ENCODE peak calls at places on chromosomes 5 and 9, in four cellular contexts. V is GM12878, U is K562, A is H1. B is an unnamed sample.

GRCh38 chr5:9905661-9906060 is 275.5 kb upstream of the TAS2R1 start:
- DNase-seq in V (no peak), U (no peak), A (no peak), B (no peak)

GRCh38 chr5:36876965-36877666 is 547 bp downstream of the NIPBL start:
- DNase-seq in V (no peak), U (peak; percentile 76), A (peak; percentile 76), B (peak; percentile 21)

GRCh38 chr5:150309898-150310269 is 7.2 kb upstream of the ARSI start:
- DNase-seq in V (no peak), U (no peak), A (no peak), B (no peak)

GRCh38 chr5:79800979-79801827 is 111.6 kb downstream of the CMYA5 start:
- DNase-seq in V (no peak), U (no peak), A (no peak), B (no peak)

GRCh38 chr5:37840036-37840909 is at the start of gene GDNF:
- DNase-seq in V (no peak), U (no peak), A (peak; percentile 76), B (peak; percentile 25)

GRCh38 chr5:132837868-132838267 is 7.4 kb upstream of the SHROOM1 start:
- DNase-seq in V (no peak), U (no peak), A (no peak), B (peak; percentile 86)

GRCh38 chr5:145540375-145540774 is 294.8 kb downstream of the PRELID2 start:
- DNase-seq in V (no peak), U (no peak), A (no peak), B (no peak)

GRCh38 chr5:66498791-66499207 is 97.4 kb upstream of the MAST4 start:
- DNase-seq in V (no peak), U (peak; percentile 24), A (no peak), B (peak; percentile 6)

GRCh38 chr9:22052376-22052945 is 43.4 kb upstream of the CDKN2B start:
- DNase-seq in V (no peak), U (no peak), A (no peak), B (peak; percentile 56)

GRCh38 chr5:13601152-13601551 is 343.3 kb downstream of the DNAH5 start:
- DNase-seq in V (no peak), U (no peak), A (no peak), B (no peak)

GRCh38 chr9:135255843-135256567 is 168.5 kb downstream of the OLFM1 start:
- DNase-seq in V (no peak), U (no peak), A (no peak), B (no peak)

GRCh38 chr5:56705217-56705616 is 110.1 kb upstream of the MAP3K1 start:
- DNase-seq in V (no peak), U (no peak), A (no peak), B (no peak)

GRCh38 chr5:99104538-99105132 is 175.8 kb upstream of the CHD1 start:
- DNase-seq in V (no peak), U (peak; percentile 24), A (no peak), B (peak; percentile 13)

GRCh38 chr5:1061916-1062315 is 49.9 kb downstream of the SLC12A7 start:
- DNase-seq in V (no peak), U (no peak), A (no peak), B (no peak)

GRCh38 chr9:71506821-71507220 is 261.5 kb downstream of the CEMIP2 start:
- DNase-seq in V (no peak), U (no peak), A (no peak), B (no peak)

GRCh38 chr9:70110194-70111041 is 66.8 kb downstream of the MAMDC2 start:
- DNase-seq in V (no peak), U (no peak), A (no peak), B (no peak)

GRCh38 chr9:115161431-115161830 is 43.5 kb upstream of the TNC start:
- DNase-seq in V (no peak), U (no peak), A (no peak), B (no peak)

GRCh38 chr5:16889203-16889971 is 46.7 kb downstream of the MYO10 start:
- DNase-seq in V (no peak), U (no peak), A (no peak), B (no peak)

GRCh38 chr5:5145651-5146529 is 5.8 kb downstream of the ADAMTS16 start:
- DNase-seq in V (no peak), U (no peak), A (no peak), B (no peak)

GRCh38 chr9:112180387-112180881 is 5.3 kb upstream of the SUSD1 start:
- DNase-seq in V (no peak), U (peak; percentile 92), A (no peak), B (peak; percentile 86)

GRCh38 chr9:128733256-128733655 is 9.3 kb upstream of the ZDHHC12 start:
- DNase-seq in V (no peak), U (peak; percentile 95), A (peak; percentile 91), B (peak; percentile 91)

GRCh38 chr9:75889977-75890540 is 414 bp upstream of the PCSK5 start:
- DNase-seq in V (no peak), U (no peak), A (no peak), B (no peak)

GRCh38 chr9:121914017-121914595 is 179.0 kb downstream of the TTLL11 start:
- DNase-seq in V (no peak), U (no peak), A (no peak), B (no peak)

GRCh38 chr5:6535594-6535993 is 86.9 kb downstream of the UBE2QL1 start:
- DNase-seq in V (no peak), U (no peak), A (no peak), B (no peak)

GRCh38 chr9:123927625-123928308 is 2.2 kb downstream of the DENND1A start:
- DNase-seq in V (peak; percentile 58), U (peak; percentile 48), A (no peak), B (no peak)

GRCh38 chr5:93583799-93584530 is 943 bp downstream of the NR2F1 start:
- DNase-seq in V (no peak), U (peak; percentile 22), A (no peak), B (peak; percentile 32)

GRCh38 chr5:1199649-1200494 is 1.5 kb upstream of the SLC6A19 start:
- DNase-seq in V (no peak), U (peak; percentile 97), A (no peak), B (peak; percentile 47)

GRCh38 chr5:33789558-33789957 is 102.2 kb downstream of the ADAMTS12 start:
- DNase-seq in V (no peak), U (no peak), A (no peak), B (no peak)

GRCh38 chr9:92147030-92147853 is 32.0 kb upstream of the SPTLC1 start:
- DNase-seq in V (no peak), U (peak; percentile 86), A (no peak), B (no peak)

GRCh38 chr5:15929616-15930303 is 249.8 kb downstream of the MARCHF11 start:
- DNase-seq in V (no peak), U (no peak), A (no peak), B (no peak)

GRCh38 chr5:139419793-139420192 is 15.9 kb upstream of the SPATA24 start:
- DNase-seq in V (no peak), U (no peak), A (no peak), B (no peak)

GRCh38 chr9:96651626-96652025 is 3.5 kb downstream of the PRXL2C start:
- DNase-seq in V (no peak), U (no peak), A (no peak), B (no peak)

GRCh38 chr9:73743826-73744225 is 592.2 kb downstream of the ANXA1 start:
- DNase-seq in V (no peak), U (no peak), A (no peak), B (no peak)
- TF ChIP-seq HDAC6 in V (no peak), U (no peak), A (no peak), B (no peak)

DNA sequence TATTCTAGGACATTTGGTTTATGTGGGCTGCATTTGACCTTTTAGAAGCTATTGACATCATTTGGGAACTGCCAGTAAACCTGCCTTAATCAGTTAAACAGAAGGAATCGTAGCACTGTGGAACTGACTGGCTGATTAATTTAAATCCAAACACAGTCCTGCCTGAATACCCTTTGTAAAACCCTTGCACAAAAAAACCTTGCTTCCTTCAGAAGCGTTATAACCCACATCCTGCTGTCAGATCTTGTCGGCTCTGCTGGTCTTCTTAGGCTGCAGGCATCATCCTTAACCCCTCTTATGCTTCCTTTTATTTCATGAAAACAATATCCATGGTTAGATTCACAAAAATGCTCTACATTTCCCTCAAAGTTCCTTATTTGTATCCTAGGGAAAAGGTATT is 46.3 kb downstream of the PAM start:
- DNase-seq in V (no peak), U (no peak), A (no peak), B (no peak)
- TF ChIP-seq HDAC6 in V (no peak), U (no peak), A (no peak), B (no peak)

GRCh38 chr5:77437194-77437593 is 54.9 kb downstream of the WDR41 start:
- DNase-seq in V (no peak), U (no peak), A (no peak), B (peak; percentile 18)
- TF ChIP-seq HDAC6 in V (no peak), U (no peak), A (no peak), B (no peak)

DNA sequence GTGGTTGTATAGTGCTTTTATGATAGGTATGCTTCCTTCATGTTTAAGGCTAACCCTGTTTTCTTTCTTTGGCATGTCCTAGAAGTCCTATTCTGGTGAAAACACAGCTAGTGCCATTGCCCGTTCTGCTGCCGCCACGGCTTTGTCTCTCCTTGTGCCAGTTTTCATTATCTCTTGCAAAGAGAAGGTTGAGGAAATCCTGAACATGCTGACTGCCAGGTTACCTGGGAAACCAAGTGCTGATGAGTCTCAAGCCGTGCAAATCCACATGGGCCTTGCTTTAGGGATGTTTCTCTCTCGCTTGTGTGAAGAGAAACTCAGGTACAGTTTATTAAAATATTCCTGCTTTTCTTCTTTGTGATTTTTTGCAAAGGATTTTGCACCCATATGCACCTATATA is 102.2 kb downstream of the HACD4 start:
- DNase-seq in V (no peak), U (no peak), A (no peak), B (no peak)
- TF ChIP-seq HDAC6 in V (no peak), U (no peak), A (no peak), B (no peak)

DNA sequence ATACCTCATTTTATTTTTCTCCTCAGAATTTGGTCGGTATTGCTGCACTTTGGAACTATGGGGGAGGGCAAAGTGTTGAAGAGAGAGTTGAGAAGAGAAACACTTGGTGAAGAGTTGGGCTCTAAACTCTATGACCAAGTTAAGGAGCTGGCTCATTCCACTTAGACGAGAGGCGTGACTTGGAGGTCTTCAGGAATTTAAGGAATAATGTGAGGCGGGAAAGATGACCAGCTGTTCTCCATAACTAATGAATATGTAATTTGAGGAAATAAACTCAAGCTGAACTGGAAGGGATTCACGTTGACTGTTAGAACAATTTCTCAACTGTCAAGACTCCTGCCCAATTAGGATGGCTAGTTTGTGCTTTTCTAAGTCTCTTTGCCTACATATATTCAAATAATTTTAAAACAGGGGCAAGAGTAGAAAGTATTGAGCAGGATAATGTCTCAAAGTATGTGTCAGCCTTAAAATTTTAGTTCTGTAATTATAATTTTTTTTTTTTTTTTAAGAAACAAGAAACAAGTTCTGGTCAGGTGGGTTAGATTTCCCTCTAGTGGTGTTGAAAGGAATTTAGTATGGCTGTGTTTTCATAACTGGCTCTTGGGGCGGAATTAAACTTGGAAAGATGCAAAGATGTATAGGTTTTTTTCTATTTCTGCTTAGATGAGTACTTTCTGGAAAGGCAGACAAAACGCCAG is 33.4 kb downstream of the TMEM252 start:
- DNase-seq in V (no peak), U (peak; percentile 9), A (no peak), B (no peak)
- TF ChIP-seq HDAC6 in V (no peak), U (no peak), A (no peak), B (no peak)

DNA sequence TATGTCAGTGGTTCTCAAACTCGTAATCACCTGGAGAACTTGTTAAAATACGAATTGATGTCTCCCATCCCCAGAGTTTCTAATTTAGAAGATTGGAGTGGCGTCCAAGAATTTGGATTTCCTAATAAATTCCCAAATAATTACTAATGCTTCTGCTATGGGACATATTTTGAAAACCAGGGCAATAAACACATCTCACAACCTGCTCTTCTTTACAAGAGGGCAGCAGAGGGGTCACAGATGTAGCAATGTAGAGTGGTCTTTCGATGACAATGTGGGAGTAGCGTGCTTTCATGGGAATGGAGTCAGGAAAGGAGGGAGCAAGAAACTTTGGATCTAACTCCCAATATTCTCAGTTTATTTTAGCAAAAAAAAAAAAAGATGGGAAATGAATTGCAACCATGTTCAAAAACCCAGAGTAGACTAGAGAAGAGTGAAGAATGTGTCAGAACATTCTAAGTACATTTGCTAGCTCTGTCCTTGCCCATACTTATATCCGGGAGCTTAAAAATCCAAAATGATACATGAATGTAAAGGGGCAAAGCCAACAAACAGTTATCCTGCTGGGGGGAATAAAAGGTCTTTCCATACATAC is 33.8 kb upstream of the ALDH1A1 start:
- DNase-seq in V (no peak), U (no peak), A (no peak), B (no peak)
- TF ChIP-seq HDAC6 in V (no peak), U (no peak), A (no peak), B (no peak)